ENCODE peak calls at places on chromosome 10, in eight cellular contexts. One of them, this sample, is unnamed.

GRCh38 chr10:90925078-90926029 is 4.5 kb upstream of the ANKRD1 start:
- DNase-seq in Kasumi-1: no peak
- DNase-seq in NCI-H2029: no peak
- DNase-seq in GM12892: no peak
- DNase-seq in DND-41: no peak
- DNase-seq in fibroblast of lung: no peak
- DNase-seq in body of pancreas: no peak
- DNase-seq in astrocyte of the cerebellum: no peak
- DNase-seq in this sample: no peak

GRCh38 chr10:29862926-29863614 is 196.3 kb downstream of the JCAD start:
- DNase-seq in Kasumi-1: no peak
- DNase-seq in NCI-H2029: no peak
- DNase-seq in GM12892: no peak
- DNase-seq in DND-41: no peak
- DNase-seq in fibroblast of lung: peak; percentile 98
- DNase-seq in body of pancreas: no peak
- DNase-seq in astrocyte of the cerebellum: peak; percentile 92
- DNase-seq in this sample: no peak

GRCh38 chr10:69624245-69624786 is 5.7 kb upstream of the FAM241B start:
- DNase-seq in Kasumi-1: no peak
- DNase-seq in NCI-H2029: no peak
- DNase-seq in GM12892: no peak
- DNase-seq in DND-41: no peak
- DNase-seq in fibroblast of lung: no peak
- DNase-seq in body of pancreas: no peak
- DNase-seq in astrocyte of the cerebellum: no peak
- DNase-seq in this sample: no peak

GRCh38 chr10:65805993-65806392 is 1119.8 kb upstream of the LRRTM3 start:
- DNase-seq in Kasumi-1: no peak
- DNase-seq in NCI-H2029: no peak
- DNase-seq in GM12892: no peak
- DNase-seq in DND-41: no peak
- DNase-seq in fibroblast of lung: peak; percentile 5
- DNase-seq in body of pancreas: no peak
- DNase-seq in astrocyte of the cerebellum: no peak
- DNase-seq in this sample: peak; percentile 62

GRCh38 chr10:63738410-63738809 is 217.2 kb downstream of the REEP3 start:
- DNase-seq in Kasumi-1: no peak
- DNase-seq in NCI-H2029: no peak
- DNase-seq in GM12892: no peak
- DNase-seq in DND-41: no peak
- DNase-seq in fibroblast of lung: peak; percentile 68
- DNase-seq in body of pancreas: no peak
- DNase-seq in astrocyte of the cerebellum: peak; percentile 43
- DNase-seq in this sample: no peak

GRCh38 chr10:124566981-124567835 is 105.6 kb downstream of the LHPP start:
- DNase-seq in Kasumi-1: no peak
- DNase-seq in NCI-H2029: no peak
- DNase-seq in GM12892: no peak
- DNase-seq in DND-41: no peak
- DNase-seq in fibroblast of lung: no peak
- DNase-seq in body of pancreas: no peak
- DNase-seq in astrocyte of the cerebellum: no peak
- DNase-seq in this sample: no peak

GRCh38 chr10:53898532-53898931 is 902.5 kb downstream of the PCDH15 start:
- DNase-seq in Kasumi-1: no peak
- DNase-seq in NCI-H2029: no peak
- DNase-seq in GM12892: no peak
- DNase-seq in DND-41: no peak
- DNase-seq in fibroblast of lung: no peak
- DNase-seq in body of pancreas: no peak
- DNase-seq in astrocyte of the cerebellum: no peak
- DNase-seq in this sample: no peak

GRCh38 chr10:55441777-55442176 is 640.7 kb upstream of the PCDH15 start:
- DNase-seq in Kasumi-1: no peak
- DNase-seq in NCI-H2029: no peak
- DNase-seq in GM12892: no peak
- DNase-seq in DND-41: no peak
- DNase-seq in fibroblast of lung: no peak
- DNase-seq in body of pancreas: no peak
- DNase-seq in astrocyte of the cerebellum: no peak
- DNase-seq in this sample: no peak

GRCh38 chr10:110336111-110336721 is 31.5 kb upstream of the SMNDC1 start:
- DNase-seq in Kasumi-1: no peak
- DNase-seq in NCI-H2029: no peak
- DNase-seq in GM12892: no peak
- DNase-seq in DND-41: no peak
- DNase-seq in fibroblast of lung: peak; percentile 99
- DNase-seq in body of pancreas: no peak
- DNase-seq in astrocyte of the cerebellum: peak; percentile 94
- DNase-seq in this sample: peak; percentile 79

GRCh38 chr10:132158122-132158741 is 28.5 kb upstream of the DPYSL4 start:
- DNase-seq in Kasumi-1: no peak
- DNase-seq in NCI-H2029: no peak
- DNase-seq in GM12892: no peak
- DNase-seq in DND-41: peak; percentile 31
- DNase-seq in fibroblast of lung: no peak
- DNase-seq in body of pancreas: no peak
- DNase-seq in astrocyte of the cerebellum: no peak
- DNase-seq in this sample: no peak

GRCh38 chr10:84348860-84349259 is 20.5 kb downstream of the CCSER2 start:
- DNase-seq in Kasumi-1: no peak
- DNase-seq in NCI-H2029: no peak
- DNase-seq in GM12892: no peak
- DNase-seq in DND-41: no peak
- DNase-seq in fibroblast of lung: peak; percentile 87
- DNase-seq in body of pancreas: no peak
- DNase-seq in astrocyte of the cerebellum: peak; percentile 52
- DNase-seq in this sample: no peak

GRCh38 chr10:6052247-6053221 is 9.6 kb downstream of the IL2RA start:
- DNase-seq in Kasumi-1: no peak
- DNase-seq in NCI-H2029: no peak
- DNase-seq in GM12892: no peak
- DNase-seq in DND-41: peak; percentile 47
- DNase-seq in fibroblast of lung: no peak
- DNase-seq in body of pancreas: no peak
- DNase-seq in astrocyte of the cerebellum: no peak
- DNase-seq in this sample: no peak

GRCh38 chr10:124560377-124560776 is 98.8 kb downstream of the LHPP start:
- DNase-seq in Kasumi-1: peak; percentile 15
- DNase-seq in NCI-H2029: no peak
- DNase-seq in GM12892: no peak
- DNase-seq in DND-41: no peak
- DNase-seq in fibroblast of lung: peak; percentile 61
- DNase-seq in body of pancreas: peak; percentile 63
- DNase-seq in astrocyte of the cerebellum: no peak
- DNase-seq in this sample: peak; percentile 60

GRCh38 chr10:30832727-30833624 is 198.7 kb downstream of the ZNF438 start:
- DNase-seq in Kasumi-1: no peak
- DNase-seq in NCI-H2029: no peak
- DNase-seq in GM12892: no peak
- DNase-seq in DND-41: no peak
- DNase-seq in fibroblast of lung: no peak
- DNase-seq in body of pancreas: no peak
- DNase-seq in astrocyte of the cerebellum: no peak
- DNase-seq in this sample: peak; percentile 88

GRCh38 chr10:4545077-4545476 is 280.9 kb upstream of the AKR1E2 start:
- DNase-seq in Kasumi-1: no peak
- DNase-seq in NCI-H2029: no peak
- DNase-seq in GM12892: no peak
- DNase-seq in DND-41: no peak
- DNase-seq in fibroblast of lung: no peak
- DNase-seq in body of pancreas: no peak
- DNase-seq in astrocyte of the cerebellum: no peak
- DNase-seq in this sample: no peak

GRCh38 chr10:74748632-74749031 is 77.8 kb upstream of the KAT6B start:
- DNase-seq in Kasumi-1: peak; percentile 50
- DNase-seq in NCI-H2029: no peak
- DNase-seq in GM12892: no peak
- DNase-seq in DND-41: no peak
- DNase-seq in fibroblast of lung: no peak
- DNase-seq in body of pancreas: no peak
- DNase-seq in astrocyte of the cerebellum: no peak
- DNase-seq in this sample: peak; percentile 8

GRCh38 chr10:15704581-15704968 is 15.1 kb downstream of the ITGA8 start:
- DNase-seq in Kasumi-1: no peak
- DNase-seq in NCI-H2029: no peak
- DNase-seq in GM12892: no peak
- DNase-seq in DND-41: no peak
- DNase-seq in fibroblast of lung: no peak
- DNase-seq in body of pancreas: no peak
- DNase-seq in astrocyte of the cerebellum: no peak
- DNase-seq in this sample: peak; percentile 41

GRCh38 chr10:23201837-23202236 is 9.7 kb downstream of the PTF1A start:
- DNase-seq in Kasumi-1: no peak
- DNase-seq in NCI-H2029: no peak
- DNase-seq in GM12892: no peak
- DNase-seq in DND-41: no peak
- DNase-seq in fibroblast of lung: no peak
- DNase-seq in body of pancreas: no peak
- DNase-seq in astrocyte of the cerebellum: no peak
- DNase-seq in this sample: no peak

GRCh38 chr10:4279649-4280048 is 494.6 kb upstream of the KLF6 start:
- DNase-seq in Kasumi-1: no peak
- DNase-seq in NCI-H2029: no peak
- DNase-seq in GM12892: no peak
- DNase-seq in DND-41: no peak
- DNase-seq in fibroblast of lung: no peak
- DNase-seq in body of pancreas: peak; percentile 44
- DNase-seq in astrocyte of the cerebellum: no peak
- DNase-seq in this sample: no peak

GRCh38 chr10:131107970-131108369 is 203.6 kb downstream of the TCERG1L start:
- DNase-seq in Kasumi-1: no peak
- DNase-seq in NCI-H2029: no peak
- DNase-seq in GM12892: no peak
- DNase-seq in DND-41: no peak
- DNase-seq in fibroblast of lung: no peak
- DNase-seq in body of pancreas: no peak
- DNase-seq in astrocyte of the cerebellum: no peak
- DNase-seq in this sample: no peak

GRCh38 chr10:16909961-16910794 is 93.0 kb upstream of the RSU1 start:
- DNase-seq in Kasumi-1: peak; percentile 34
- DNase-seq in NCI-H2029: no peak
- DNase-seq in GM12892: no peak
- DNase-seq in DND-41: no peak
- DNase-seq in fibroblast of lung: peak; percentile 41
- DNase-seq in body of pancreas: no peak
- DNase-seq in astrocyte of the cerebellum: no peak
- DNase-seq in this sample: no peak

GRCh38 chr10:102045292-102045691 is 10.7 kb downstream of the ARMH3 start:
- DNase-seq in Kasumi-1: no peak
- DNase-seq in NCI-H2029: no peak
- DNase-seq in GM12892: no peak
- DNase-seq in DND-41: no peak
- DNase-seq in fibroblast of lung: no peak
- DNase-seq in body of pancreas: no peak
- DNase-seq in astrocyte of the cerebellum: no peak
- DNase-seq in this sample: no peak

GRCh38 chr10:45058580-45058979 is 57.9 kb downstream of the ZNF22 start:
- DNase-seq in Kasumi-1: peak; percentile 87
- DNase-seq in NCI-H2029: no peak
- DNase-seq in GM12892: no peak
- DNase-seq in DND-41: no peak
- DNase-seq in fibroblast of lung: no peak
- DNase-seq in body of pancreas: no peak
- DNase-seq in astrocyte of the cerebellum: no peak
- DNase-seq in this sample: peak; percentile 15

GRCh38 chr10:2953495-2953894 is 113.9 kb upstream of the PFKP start:
- DNase-seq in Kasumi-1: no peak
- DNase-seq in NCI-H2029: no peak
- DNase-seq in GM12892: no peak
- DNase-seq in DND-41: no peak
- DNase-seq in fibroblast of lung: peak; percentile 21
- DNase-seq in body of pancreas: no peak
- DNase-seq in astrocyte of the cerebellum: no peak
- DNase-seq in this sample: no peak

GRCh38 chr10:116880716-116881440 is 31.6 kb downstream of the ENO4 start:
- DNase-seq in Kasumi-1: no peak
- DNase-seq in NCI-H2029: no peak
- DNase-seq in GM12892: no peak
- DNase-seq in DND-41: no peak
- DNase-seq in fibroblast of lung: peak; percentile 50
- DNase-seq in body of pancreas: no peak
- DNase-seq in astrocyte of the cerebellum: no peak
- DNase-seq in this sample: no peak

GRCh38 chr10:32981760-32982159 is 23.7 kb upstream of the ITGB1 start:
- DNase-seq in Kasumi-1: no peak
- DNase-seq in NCI-H2029: no peak
- DNase-seq in GM12892: no peak
- DNase-seq in DND-41: peak; percentile 13
- DNase-seq in fibroblast of lung: peak; percentile 75
- DNase-seq in body of pancreas: peak; percentile 82
- DNase-seq in astrocyte of the cerebellum: no peak
- DNase-seq in this sample: peak; percentile 61

GRCh38 chr10:122525788-122526187 is 34.8 kb upstream of the DMBT1 start:
- DNase-seq in Kasumi-1: no peak
- DNase-seq in NCI-H2029: no peak
- DNase-seq in GM12892: no peak
- DNase-seq in DND-41: no peak
- DNase-seq in fibroblast of lung: no peak
- DNase-seq in body of pancreas: no peak
- DNase-seq in astrocyte of the cerebellum: no peak
- DNase-seq in this sample: peak; percentile 39

GRCh38 chr10:99532687-99533495 is at the start of gene NKX2-3:
- DNase-seq in Kasumi-1: no peak
- DNase-seq in NCI-H2029: peak; percentile 25
- DNase-seq in GM12892: no peak
- DNase-seq in DND-41: no peak
- DNase-seq in fibroblast of lung: peak; percentile 23
- DNase-seq in body of pancreas: peak; percentile 75
- DNase-seq in astrocyte of the cerebellum: no peak
- DNase-seq in this sample: peak; percentile 87

GRCh38 chr10:133126431-133127290 is 33.4 kb upstream of the KNDC1 start:
- DNase-seq in Kasumi-1: no peak
- DNase-seq in NCI-H2029: no peak
- DNase-seq in GM12892: peak; percentile 24
- DNase-seq in DND-41: no peak
- DNase-seq in fibroblast of lung: no peak
- DNase-seq in body of pancreas: no peak
- DNase-seq in astrocyte of the cerebellum: no peak
- DNase-seq in this sample: no peak

GRCh38 chr10:131852823-131853609 is 47.8 kb upstream of the PPP2R2D start:
- DNase-seq in Kasumi-1: no peak
- DNase-seq in NCI-H2029: no peak
- DNase-seq in GM12892: no peak
- DNase-seq in DND-41: no peak
- DNase-seq in fibroblast of lung: no peak
- DNase-seq in body of pancreas: no peak
- DNase-seq in astrocyte of the cerebellum: no peak
- DNase-seq in this sample: no peak

GRCh38 chr10:129768437-129769355 is 195.4 kb downstream of the EBF3 start:
- DNase-seq in Kasumi-1: no peak
- DNase-seq in NCI-H2029: no peak
- DNase-seq in GM12892: no peak
- DNase-seq in DND-41: no peak
- DNase-seq in fibroblast of lung: no peak
- DNase-seq in body of pancreas: no peak
- DNase-seq in astrocyte of the cerebellum: no peak
- DNase-seq in this sample: peak; percentile 17

GRCh38 chr10:86254526-86255174 is 111.9 kb downstream of the GRID1 start:
- DNase-seq in Kasumi-1: no peak
- DNase-seq in NCI-H2029: no peak
- DNase-seq in GM12892: no peak
- DNase-seq in DND-41: no peak
- DNase-seq in fibroblast of lung: no peak
- DNase-seq in body of pancreas: no peak
- DNase-seq in astrocyte of the cerebellum: no peak
- DNase-seq in this sample: no peak